ENCODE peak calls at places on chromosomes 4 and X, in eight cellular contexts. Y is suprapubic skin, C is H1, U is Panc1, V is transverse colon, B is stomach, X is GM23338, W is endothelial cell of umbilical vein. E is an unnamed sample. For H3K4me1, the result is how much of the 10 kb centered on the place peaks cover.

GRCh38 chrX:53900623-53901022 is 143.7 kb downstream of the PHF8 start:
- DNase-seq in Y (no peak), C (no peak), U (no peak), V (no peak), B (no peak), X (no peak), W (no peak), E (no peak)

GRCh38 chr4:53908661-53909078 is 155.7 kb downstream of the CHIC2 start:
- DNase-seq in Y (no peak), C (no peak), U (peak), V (peak), B (peak), X (peak), W (peak), E (no peak)

GRCh38 chr4:151489462-151490203 is 80.7 kb downstream of the FHIP1A start:
- DNase-seq in Y (no peak), C (peak), U (no peak), V (no peak), B (no peak), X (peak), W (no peak), E (no peak)

GRCh38 chr4:92305148-92305877 is 1.5 kb downstream of the GRID2 start:
- DNase-seq in Y (no peak), C (peak), U (no peak), V (no peak), B (peak), X (peak), W (peak), E (peak)

GRCh38 chr4:70399319-70399718 is 1.6 kb downstream of the OPRPN start:
- DNase-seq in Y (no peak), C (no peak), U (no peak), V (no peak), B (no peak), X (no peak), W (no peak), E (no peak)

GRCh38 chr4:76212851-76213414 is 691 bp downstream of the SCARB2 start:
- DNase-seq in Y (no peak), C (no peak), U (no peak), V (peak), B (no peak), X (peak), W (peak), E (no peak)

GRCh38 chr4:179164642-179165338 is 1722.6 kb upstream of the AGA start:
- DNase-seq in Y (no peak), C (no peak), U (no peak), V (no peak), B (no peak), X (no peak), W (no peak), E (no peak)

GRCh38 chr4:3442460-3442958 is 741 bp downstream of the HGFAC start:
- DNase-seq in Y (no peak), C (no peak), U (no peak), V (no peak), B (no peak), X (no peak), W (no peak), E (no peak)

GRCh38 chr4:60531790-60532189 is 668.3 kb upstream of the ADGRL3 start:
- DNase-seq in Y (no peak), C (no peak), U (no peak), V (no peak), B (no peak), X (no peak), W (no peak), E (no peak)

GRCh38 chr4:58553679-58554078 is 1443.5 kb upstream of the IGFBP7 start:
- DNase-seq in Y (no peak), C (no peak), U (no peak), V (no peak), B (no peak), X (no peak), W (no peak), E (no peak)

GRCh38 chr4:99722662-99723061 is 65.0 kb upstream of the C4orf54 start:
- DNase-seq in Y (no peak), C (no peak), U (no peak), V (no peak), B (no peak), X (no peak), W (no peak), E (no peak)

GRCh38 chr4:170400346-170400745 is 310.6 kb upstream of the AADAT start:
- DNase-seq in Y (no peak), C (no peak), U (no peak), V (no peak), B (no peak), X (peak), W (no peak), E (no peak)

GRCh38 chr4:15410750-15411149 is 17.1 kb upstream of the C1QTNF7 start:
- DNase-seq in Y (no peak), C (no peak), U (no peak), V (no peak), B (no peak), X (no peak), W (peak), E (no peak)

GRCh38 chr4:6824071-6824470 is 41.5 kb downstream of the KIAA0232 start:
- DNase-seq in Y (no peak), C (no peak), U (no peak), V (no peak), B (no peak), X (no peak), W (peak), E (no peak)

GRCh38 chr4:86448891-86449290 is 89.0 kb upstream of the MAPK10 start:
- DNase-seq in Y (no peak), C (no peak), U (no peak), V (no peak), B (no peak), X (no peak), W (no peak), E (no peak)

GRCh38 chr4:58766763-58767162 is 1656.6 kb upstream of the IGFBP7 start:
- DNase-seq in Y (no peak), C (no peak), U (no peak), V (no peak), B (no peak), X (no peak), W (no peak), E (no peak)

GRCh38 chr4:16573744-16574143 is 324.7 kb downstream of the LDB2 start:
- DNase-seq in Y (no peak), C (no peak), U (no peak), V (no peak), B (no peak), X (no peak), W (no peak), E (no peak)

GRCh38 chr4:97349468-97350186 is 793.6 kb downstream of the STPG2 start:
- DNase-seq in Y (no peak), C (no peak), U (no peak), V (no peak), B (no peak), X (peak), W (no peak), E (no peak)

GRCh38 chr4:168433576-168433975 is 46.7 kb downstream of the DDX60L start:
- DNase-seq in Y (no peak), C (no peak), U (no peak), V (no peak), B (no peak), X (no peak), W (peak), E (no peak)

GRCh38 chr4:131584587-131584986 is 1564.5 kb upstream of the PCDH10 start:
- DNase-seq in Y (no peak), C (no peak), U (no peak), V (no peak), B (no peak), X (no peak), W (no peak), E (no peak)

GRCh38 chr4:10715696-10716095 is 31.1 kb upstream of the CLNK start:
- DNase-seq in Y (no peak), C (no peak), U (no peak), V (no peak), B (no peak), X (peak), W (peak), E (no peak)

GRCh38 chrX:131818297-131818936 is 204.7 kb upstream of the STK26 start:
- DNase-seq in Y (no peak), C (no peak), U (no peak), V (no peak), B (no peak), X (no peak), W (no peak), E (no peak)

GRCh38 chrX:131816551-131817136 is 206.5 kb upstream of the STK26 start:
- DNase-seq in Y (peak), C (no peak), U (no peak), V (peak), B (peak), X (no peak), W (peak), E (peak)

GRCh38 chrX:131812847-131813825 is 210.0 kb upstream of the STK26 start:
- DNase-seq in Y (peak), C (no peak), U (no peak), V (peak), B (peak), X (no peak), W (peak), E (peak)
- TF ChIP-seq POLR2AphosphoS5 in Y (no peak), C (no peak), U (no peak), V (peak), B (peak), X (no peak), W (no peak), E (peak)

GRCh38 chr4:68476191-68476590 is 28.9 kb downstream of the TMPRSS11E start:
- DNase-seq in Y (no peak), C (no peak), U (no peak), V (no peak), B (no peak), X (no peak), W (no peak), E (no peak)
- H3K4me1 ChIP-seq in Y (under half), C (under half), U (under half), V (under half), B (under half), X (under half), W (under half), E (under half)

GRCh38 chr4:123743821-123744220 is 347.2 kb downstream of the SPRY1 start:
- DNase-seq in Y (no peak), C (no peak), U (no peak), V (no peak), B (no peak), X (no peak), W (no peak), E (no peak)

GRCh38 chr4:123737156-123737555 is 340.6 kb downstream of the SPRY1 start:
- DNase-seq in Y (no peak), C (no peak), U (no peak), V (no peak), B (no peak), X (no peak), W (no peak), E (no peak)

GRCh38 chr4:123740236-123740635 is 343.6 kb downstream of the SPRY1 start:
- DNase-seq in Y (no peak), C (no peak), U (no peak), V (no peak), B (no peak), X (no peak), W (no peak), E (no peak)

GRCh38 chr4:123741906-123742305 is 345.3 kb downstream of the SPRY1 start:
- DNase-seq in Y (no peak), C (no peak), U (no peak), V (no peak), B (no peak), X (no peak), W (peak), E (no peak)

DNA sequence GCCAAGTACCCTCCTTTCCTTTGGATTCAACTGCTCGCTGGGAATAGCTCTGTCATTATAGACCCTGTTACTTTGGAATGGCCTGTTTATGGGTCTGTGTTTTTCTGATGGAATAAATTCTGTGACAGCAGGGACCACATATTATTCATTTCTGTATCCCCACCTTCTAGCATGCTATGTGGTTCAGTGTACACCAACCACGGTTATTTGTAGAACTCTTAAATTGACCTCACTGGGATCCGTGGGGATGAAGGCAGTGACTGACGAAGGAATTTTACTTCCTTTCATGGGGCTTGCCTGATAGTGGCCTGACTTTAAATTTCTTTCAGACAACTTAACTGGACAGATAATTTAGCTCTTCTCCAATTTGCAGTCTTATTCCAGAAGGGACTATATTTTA is 343.2 kb downstream of the SPRY1 start:
- DNase-seq in Y (no peak), C (no peak), U (no peak), V (no peak), B (no peak), X (no peak), W (no peak), E (no peak)
- H3K27ac ChIP-seq in Y (no peak), C (no peak), U (peak), V (no peak), B (no peak), X (no peak), W (no peak), E (no peak)

GRCh38 chr4:95190751-95191436 is 357.9 kb downstream of the UNC5C start:
- DNase-seq in Y (no peak), C (no peak), U (no peak), V (no peak), B (no peak), X (no peak), W (no peak), E (no peak)
- TF ChIP-seq POLR2AphosphoS5 in Y (no peak), C (no peak), U (no peak), V (no peak), B (no peak), X (no peak), W (no peak), E (no peak)

E was measured in breast epithelium.